ENCODE peak calls at places on chromosomes 16 and 17, in eight cellular contexts. One of them, this sample, is unnamed.

GRCh38 chr17:48575066-48575582 is 3.0 kb downstream of the HOXB4 start:
- DNase-seq in iris pigment epithelial cell: no peak
- DNase-seq in T1000: no peak
- DNase-seq in tibial nerve: no peak
- DNase-seq in stimulated activated CD8-positive, alpha-beta memory T cell treated with anti-CD3 and anti-CD28 coated beads, Interleukin-2, amount 100 ng/mL, for 1 hour: no peak
- DNase-seq in hepatocyte: no peak
- DNase-seq in renal cortical epithelial cell: no peak
- DNase-seq in AG09319: no peak
- DNase-seq in this sample: no peak

GRCh38 chr16:85080923-85081498 is 31.3 kb downstream of the CIBAR2 start:
- DNase-seq in renal cortical epithelial cell: no peak
- DNase-seq in hepatocyte: no peak
- DNase-seq in stimulated activated CD8-positive, alpha-beta memory T cell treated with anti-CD3 and anti-CD28 coated beads, Interleukin-2, amount 100 ng/mL, for 1 hour: no peak
- DNase-seq in AG09319: no peak
- DNase-seq in iris pigment epithelial cell: no peak
- DNase-seq in T1000: no peak
- DNase-seq in tibial nerve: no peak
- DNase-seq in this sample: no peak

GRCh38 chr17:74454197-74455024 is 12.0 kb upstream of the CD300A start:
- DNase-seq in iris pigment epithelial cell: peak; percentile 70
- DNase-seq in stimulated activated CD8-positive, alpha-beta memory T cell treated with anti-CD3 and anti-CD28 coated beads, Interleukin-2, amount 100 ng/mL, for 1 hour: peak; percentile 43
- DNase-seq in tibial nerve: no peak
- DNase-seq in T1000: no peak
- DNase-seq in AG09319: no peak
- DNase-seq in renal cortical epithelial cell: no peak
- DNase-seq in hepatocyte: peak; percentile 97
- DNase-seq in this sample: peak; percentile 68

GRCh38 chr17:40425741-40426140 is 8.0 kb upstream of the TOP2A start:
- DNase-seq in hepatocyte: no peak
- DNase-seq in stimulated activated CD8-positive, alpha-beta memory T cell treated with anti-CD3 and anti-CD28 coated beads, Interleukin-2, amount 100 ng/mL, for 1 hour: no peak
- DNase-seq in iris pigment epithelial cell: no peak
- DNase-seq in tibial nerve: no peak
- DNase-seq in T1000: no peak
- DNase-seq in renal cortical epithelial cell: no peak
- DNase-seq in AG09319: no peak
- DNase-seq in this sample: no peak

GRCh38 chr16:12901204-12901596 is 198 bp upstream of the SHISA9 start:
- DNase-seq in stimulated activated CD8-positive, alpha-beta memory T cell treated with anti-CD3 and anti-CD28 coated beads, Interleukin-2, amount 100 ng/mL, for 1 hour: no peak
- DNase-seq in renal cortical epithelial cell: peak; percentile 44
- DNase-seq in T1000: no peak
- DNase-seq in AG09319: no peak
- DNase-seq in iris pigment epithelial cell: no peak
- DNase-seq in tibial nerve: no peak
- DNase-seq in hepatocyte: peak; percentile 44
- DNase-seq in this sample: no peak

GRCh38 chr16:83980794-83981193 is 12.8 kb downstream of the NECAB2 start:
- DNase-seq in AG09319: no peak
- DNase-seq in stimulated activated CD8-positive, alpha-beta memory T cell treated with anti-CD3 and anti-CD28 coated beads, Interleukin-2, amount 100 ng/mL, for 1 hour: no peak
- DNase-seq in T1000: no peak
- DNase-seq in renal cortical epithelial cell: no peak
- DNase-seq in iris pigment epithelial cell: no peak
- DNase-seq in tibial nerve: no peak
- DNase-seq in hepatocyte: no peak
- DNase-seq in this sample: no peak

GRCh38 chr17:15456486-15456885 is 10.9 kb downstream of the CDRT4 start:
- DNase-seq in T1000: no peak
- DNase-seq in tibial nerve: peak; percentile 61
- DNase-seq in renal cortical epithelial cell: no peak
- DNase-seq in stimulated activated CD8-positive, alpha-beta memory T cell treated with anti-CD3 and anti-CD28 coated beads, Interleukin-2, amount 100 ng/mL, for 1 hour: no peak
- DNase-seq in AG09319: no peak
- DNase-seq in hepatocyte: no peak
- DNase-seq in iris pigment epithelial cell: no peak
- DNase-seq in this sample: no peak

GRCh38 chr17:8339540-8339939 is at the start of gene ODF4:
- DNase-seq in AG09319: no peak
- DNase-seq in hepatocyte: no peak
- DNase-seq in iris pigment epithelial cell: no peak
- DNase-seq in tibial nerve: no peak
- DNase-seq in T1000: no peak
- DNase-seq in renal cortical epithelial cell: no peak
- DNase-seq in stimulated activated CD8-positive, alpha-beta memory T cell treated with anti-CD3 and anti-CD28 coated beads, Interleukin-2, amount 100 ng/mL, for 1 hour: no peak
- DNase-seq in this sample: no peak

GRCh38 chr17:10758062-10758461 is 28.2 kb upstream of the TMEM220 start:
- DNase-seq in AG09319: no peak
- DNase-seq in hepatocyte: no peak
- DNase-seq in renal cortical epithelial cell: no peak
- DNase-seq in stimulated activated CD8-positive, alpha-beta memory T cell treated with anti-CD3 and anti-CD28 coated beads, Interleukin-2, amount 100 ng/mL, for 1 hour: no peak
- DNase-seq in tibial nerve: no peak
- DNase-seq in iris pigment epithelial cell: no peak
- DNase-seq in T1000: no peak
- DNase-seq in this sample: no peak

GRCh38 chr16:85202631-85203461 is 90.6 kb upstream of the CIBAR2 start:
- DNase-seq in iris pigment epithelial cell: peak; percentile 42
- DNase-seq in renal cortical epithelial cell: no peak
- DNase-seq in AG09319: peak; percentile 93
- DNase-seq in stimulated activated CD8-positive, alpha-beta memory T cell treated with anti-CD3 and anti-CD28 coated beads, Interleukin-2, amount 100 ng/mL, for 1 hour: no peak
- DNase-seq in hepatocyte: peak; percentile 82
- DNase-seq in T1000: no peak
- DNase-seq in tibial nerve: no peak
- DNase-seq in this sample: no peak

GRCh38 chr17:63998721-63999679 is 849 bp downstream of the PRR29 start:
- DNase-seq in tibial nerve: no peak
- DNase-seq in renal cortical epithelial cell: no peak
- DNase-seq in T1000: no peak
- DNase-seq in hepatocyte: no peak
- DNase-seq in stimulated activated CD8-positive, alpha-beta memory T cell treated with anti-CD3 and anti-CD28 coated beads, Interleukin-2, amount 100 ng/mL, for 1 hour: no peak
- DNase-seq in AG09319: no peak
- DNase-seq in iris pigment epithelial cell: no peak
- DNase-seq in this sample: no peak

GRCh38 chr17:56521439-56522141 is 71.9 kb upstream of the NOG start:
- DNase-seq in iris pigment epithelial cell: no peak
- DNase-seq in renal cortical epithelial cell: no peak
- DNase-seq in hepatocyte: no peak
- DNase-seq in T1000: no peak
- DNase-seq in AG09319: no peak
- DNase-seq in tibial nerve: no peak
- DNase-seq in stimulated activated CD8-positive, alpha-beta memory T cell treated with anti-CD3 and anti-CD28 coated beads, Interleukin-2, amount 100 ng/mL, for 1 hour: no peak
- DNase-seq in this sample: no peak

This sample was measured in activated CD8-positive, alpha-beta memory T cell treated with anti-CD3 and anti-CD28 coated beads, Interleukin-2, amount 50 U/mL, for 4 hours.